ENCODE peak calls at places on chromosomes 2 and 18, in ten cellular contexts. R is AG04450; E is A549; D is tibial nerve; H is psoas muscle; J is hypothalamus; K is aorta; Y is RKO; U is HEK293T; M is stimulated activated CD4-positive, alpha-beta T cell treated with anti-CD3 and anti-CD28 coated beads, Interleukin-1b, Interleukin-23, amount 100 ng/mL, for 4 hours. I is an unnamed sample.

GRCh38 chr2:207483066-207483465 is 46.7 kb upstream of the CREB1 start:
- DNase-seq in R (no peak), E (no peak), D (no peak), H (no peak), J (no peak), K (no peak), Y (no peak), U (no peak), M (no peak), I (peak)

GRCh38 chr2:161133366-161133765 is 26.9 kb upstream of the TANK start:
- DNase-seq in R (no peak), E (no peak), D (no peak), H (no peak), J (no peak), K (no peak), Y (no peak), U (no peak), M (no peak), I (no peak)

GRCh38 chr2:46167406-46167805 is 129.8 kb upstream of the EPAS1 start:
- DNase-seq in R (no peak), E (no peak), D (no peak), H (no peak), J (no peak), K (no peak), Y (no peak), U (no peak), M (no peak), I (peak)

GRCh38 chr2:8154936-8155335 is 526.9 kb upstream of the ID2 start:
- DNase-seq in R (no peak), E (no peak), D (no peak), H (no peak), J (no peak), K (no peak), Y (peak), U (no peak), M (peak), I (no peak)

GRCh38 chr18:53944721-53945120 is 279.7 kb downstream of the MBD2 start:
- DNase-seq in R (no peak), E (no peak), D (no peak), H (no peak), J (no peak), K (no peak), Y (no peak), U (no peak), M (no peak), I (peak)

GRCh38 chr18:80033181-80034067 is 810 bp upstream of the RBFA start:
- DNase-seq in R (no peak), E (peak), D (peak), H (no peak), J (no peak), K (no peak), Y (peak), U (no peak), M (peak), I (peak)

GRCh38 chr2:73359915-73360697 is 25.5 kb upstream of the ALMS1 start:
- DNase-seq in R (no peak), E (peak), D (no peak), H (no peak), J (no peak), K (no peak), Y (peak), U (peak), M (no peak), I (peak)

GRCh38 chr2:85066874-85067351 is 66.3 kb upstream of the TCF7L1 start:
- DNase-seq in R (peak), E (peak), D (peak), H (peak), J (no peak), K (peak), Y (peak), U (peak), M (no peak), I (peak)

GRCh38 chr2:50344509-50345106 is 687.3 kb downstream of the NRXN1 start:
- DNase-seq in R (no peak), E (no peak), D (no peak), H (no peak), J (no peak), K (no peak), Y (no peak), U (peak), M (no peak), I (no peak)

GRCh38 chr18:45169610-45170009 is 445.7 kb upstream of the SLC14A2 start:
- DNase-seq in R (peak), E (no peak), D (peak), H (peak), J (no peak), K (no peak), Y (peak), U (no peak), M (no peak), I (peak)

GRCh38 chr2:25543939-25544338 is 129.4 kb downstream of the DTNB start:
- DNase-seq in R (no peak), E (no peak), D (no peak), H (no peak), J (no peak), K (no peak), Y (no peak), U (no peak), M (no peak), I (no peak)

GRCh38 chr2:201004370-201004769 is 40.9 kb upstream of the ORC2 start:
- DNase-seq in R (no peak), E (no peak), D (no peak), H (no peak), J (no peak), K (no peak), Y (no peak), U (no peak), M (no peak), I (no peak)

GRCh38 chr2:120919771-120920437 is 184.2 kb downstream of the GLI2 start:
- DNase-seq in R (peak), E (no peak), D (no peak), H (peak), J (no peak), K (peak), Y (no peak), U (no peak), M (no peak), I (peak)